ENCODE peak calls at places on chromosomes 16 and 17, in six cellular contexts. One of them, this sample, is unnamed.

GRCh38 chr16:29826342-29826695 is 6.1 kb downstream of the MVP start:
- DNase-seq in stomach: no peak
- DNase-seq in MM.1S: no peak
- DNase-seq in heart left ventricle: no peak
- DNase-seq in epithelial cell of esophagus: no peak
- DNase-seq in endodermal cell: no peak
- DNase-seq in this sample: no peak

GRCh38 chr17:74923538-74924249 is 379 bp upstream of the OTOP2 start:
- DNase-seq in stomach: peak
- DNase-seq in MM.1S: peak
- DNase-seq in heart left ventricle: peak
- DNase-seq in epithelial cell of esophagus: peak
- DNase-seq in endodermal cell: peak
- DNase-seq in this sample: no peak

GRCh38 chr17:81967244-81967532 is 6.2 kb upstream of the NOTUM start:
- DNase-seq in stomach: no peak
- DNase-seq in MM.1S: no peak
- DNase-seq in heart left ventricle: no peak
- DNase-seq in epithelial cell of esophagus: no peak
- DNase-seq in endodermal cell: peak
- DNase-seq in this sample: no peak

GRCh38 chr16:11292076-11292748 is 11.1 kb upstream of the PRM1 start:
- DNase-seq in stomach: no peak
- DNase-seq in MM.1S: no peak
- DNase-seq in heart left ventricle: no peak
- DNase-seq in epithelial cell of esophagus: no peak
- DNase-seq in endodermal cell: no peak
- DNase-seq in this sample: no peak

GRCh38 chr16:86219655-86220445 is 290.5 kb upstream of the FOXF1 start:
- DNase-seq in stomach: peak
- DNase-seq in MM.1S: no peak
- DNase-seq in heart left ventricle: no peak
- DNase-seq in epithelial cell of esophagus: no peak
- DNase-seq in endodermal cell: no peak
- DNase-seq in this sample: peak

GRCh38 chr17:3557768-3558583 is at the start of gene TRPV3:
- DNase-seq in stomach: peak
- DNase-seq in MM.1S: peak
- DNase-seq in heart left ventricle: no peak
- DNase-seq in epithelial cell of esophagus: peak
- DNase-seq in endodermal cell: peak
- DNase-seq in this sample: no peak

GRCh38 chr17:73827627-73828241 is 183.5 kb upstream of the SDK2 start:
- DNase-seq in stomach: no peak
- DNase-seq in MM.1S: no peak
- DNase-seq in heart left ventricle: no peak
- DNase-seq in epithelial cell of esophagus: peak
- DNase-seq in endodermal cell: peak
- DNase-seq in this sample: no peak

GRCh38 chr16:82694239-82694874 is 67.6 kb downstream of the CDH13 start:
- DNase-seq in stomach: no peak
- DNase-seq in MM.1S: no peak
- DNase-seq in heart left ventricle: no peak
- DNase-seq in epithelial cell of esophagus: peak
- DNase-seq in endodermal cell: no peak
- DNase-seq in this sample: peak

GRCh38 chr17:46982577-46982976 is 3.5 kb upstream of the RPRML start:
- DNase-seq in stomach: no peak
- DNase-seq in MM.1S: no peak
- DNase-seq in heart left ventricle: no peak
- DNase-seq in epithelial cell of esophagus: no peak
- DNase-seq in endodermal cell: no peak
- DNase-seq in this sample: no peak

GRCh38 chr16:74760007-74760767 is 14.4 kb downstream of the FA2H start:
- DNase-seq in stomach: no peak
- DNase-seq in MM.1S: no peak
- DNase-seq in heart left ventricle: no peak
- DNase-seq in epithelial cell of esophagus: peak
- DNase-seq in endodermal cell: no peak
- DNase-seq in this sample: no peak

DNA sequence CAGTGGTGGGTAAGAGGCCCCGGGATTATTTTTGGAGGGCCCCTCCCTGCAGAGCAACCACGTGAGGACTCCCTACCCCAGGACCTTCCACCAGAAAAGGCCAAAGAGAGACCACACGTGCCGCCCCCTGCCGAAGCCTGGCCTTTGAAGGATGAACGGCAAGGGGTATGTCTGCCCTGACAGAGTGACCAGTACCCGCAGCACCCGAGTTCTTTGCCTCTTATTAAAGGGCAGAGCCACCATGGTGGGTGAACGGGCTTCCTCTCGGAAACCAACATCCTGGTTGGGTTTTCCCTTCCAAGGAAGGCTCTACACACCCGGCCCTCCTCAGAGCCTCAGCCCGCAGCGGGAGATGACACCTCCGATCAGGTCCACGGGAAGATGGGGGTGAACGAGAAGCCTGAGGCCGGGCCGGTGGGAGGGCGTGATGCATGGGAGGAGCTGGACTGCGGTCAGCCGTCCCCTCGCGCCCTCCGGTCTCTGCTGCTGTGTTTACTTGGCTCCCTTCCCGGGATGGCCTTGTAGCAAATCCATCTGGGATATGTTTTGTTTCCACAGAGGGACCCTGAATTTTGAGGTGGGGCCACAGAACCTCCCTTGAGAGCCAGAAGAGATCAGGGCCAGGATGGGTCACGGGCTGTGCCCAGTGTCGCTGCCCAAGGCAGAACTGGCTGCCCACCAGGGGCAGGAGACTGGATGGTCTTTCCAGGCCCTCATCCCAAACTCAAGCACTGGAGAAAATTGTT is 49.1 kb downstream of the TBC1D16 start:
- DNase-seq in stomach: no peak
- DNase-seq in MM.1S: no peak
- DNase-seq in heart left ventricle: peak
- DNase-seq in epithelial cell of esophagus: no peak
- DNase-seq in endodermal cell: peak
- DNase-seq in this sample: no peak
- H3K4me3 ChIP-seq in stomach: no peak
- H3K4me3 ChIP-seq in MM.1S: no peak
- H3K4me3 ChIP-seq in heart left ventricle: no peak
- H3K4me3 ChIP-seq in epithelial cell of esophagus: no peak
- H3K4me3 ChIP-seq in endodermal cell: no peak
- H3K4me3 ChIP-seq in this sample: no peak

GRCh38 chr17:40343126-40344119 is 21.1 kb downstream of the GJD3 start:
- DNase-seq in stomach: no peak
- DNase-seq in MM.1S: no peak
- DNase-seq in heart left ventricle: no peak
- DNase-seq in epithelial cell of esophagus: no peak
- DNase-seq in endodermal cell: peak
- DNase-seq in this sample: no peak

GRCh38 chr17:40346061-40346767 is 18.3 kb downstream of the GJD3 start:
- DNase-seq in stomach: no peak
- DNase-seq in MM.1S: no peak
- DNase-seq in heart left ventricle: no peak
- DNase-seq in epithelial cell of esophagus: no peak
- DNase-seq in endodermal cell: peak
- DNase-seq in this sample: no peak

GRCh38 chr17:40342575-40343058 is 21.9 kb downstream of the GJD3 start:
- DNase-seq in stomach: no peak
- DNase-seq in MM.1S: no peak
- DNase-seq in heart left ventricle: no peak
- DNase-seq in epithelial cell of esophagus: no peak
- DNase-seq in endodermal cell: peak
- DNase-seq in this sample: no peak

GRCh38 chr17:40345161-40346034 is 19.1 kb downstream of the GJD3 start:
- DNase-seq in stomach: peak
- DNase-seq in MM.1S: no peak
- DNase-seq in heart left ventricle: peak
- DNase-seq in epithelial cell of esophagus: peak
- DNase-seq in endodermal cell: peak
- DNase-seq in this sample: no peak

DNA sequence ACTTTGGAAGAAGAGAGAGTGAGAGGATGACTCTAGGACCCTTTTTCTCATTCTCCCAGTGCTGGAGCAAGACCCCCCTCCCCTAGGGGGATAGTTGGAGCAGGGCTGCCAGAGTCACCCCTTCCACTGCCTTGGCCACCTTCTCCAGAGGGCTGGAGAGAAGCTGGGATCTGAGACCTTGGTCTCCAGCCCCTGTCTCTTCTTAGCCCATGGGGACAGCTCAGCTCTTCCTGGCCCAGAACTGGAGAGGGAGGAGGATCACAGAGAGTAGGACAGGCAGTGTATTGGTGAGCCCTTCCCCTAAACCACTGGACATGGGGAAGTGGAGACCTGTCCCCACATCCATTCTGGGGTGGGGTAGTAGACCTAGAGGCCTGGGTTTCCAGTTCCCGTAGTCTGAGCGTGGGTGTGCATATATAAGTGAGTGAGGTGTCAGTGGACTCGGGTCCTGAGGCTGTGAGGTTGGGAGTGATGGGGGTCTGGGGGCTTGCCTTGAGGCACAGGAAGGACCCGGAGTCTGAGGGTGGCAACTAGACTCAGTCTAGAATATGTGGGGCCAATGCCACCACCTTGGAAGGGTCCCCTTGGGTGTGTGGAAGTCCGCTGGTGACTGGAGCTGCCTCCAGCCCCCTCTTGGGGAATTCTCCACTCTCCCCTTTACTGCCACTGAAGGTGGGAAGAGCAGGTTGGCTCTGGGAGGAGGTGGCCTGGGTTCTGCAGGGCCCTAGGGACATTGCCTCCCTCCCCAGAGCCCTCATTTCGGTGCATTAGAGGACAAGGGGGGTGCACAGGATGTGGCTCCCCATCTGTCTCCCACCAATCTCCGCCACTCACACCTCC is 20.0 kb downstream of the GJD3 start:
- DNase-seq in stomach: no peak
- DNase-seq in MM.1S: no peak
- DNase-seq in heart left ventricle: no peak
- DNase-seq in epithelial cell of esophagus: no peak
- DNase-seq in endodermal cell: peak
- DNase-seq in this sample: no peak
- H3K4me3 ChIP-seq in stomach: peak
- H3K4me3 ChIP-seq in MM.1S: no peak
- H3K4me3 ChIP-seq in heart left ventricle: peak
- H3K4me3 ChIP-seq in epithelial cell of esophagus: peak
- H3K4me3 ChIP-seq in endodermal cell: peak
- H3K4me3 ChIP-seq in this sample: peak

GRCh38 chr17:28968269-28968913 is 17.1 kb upstream of the PHF12 start:
- DNase-seq in stomach: no peak
- DNase-seq in MM.1S: no peak
- DNase-seq in heart left ventricle: peak
- DNase-seq in epithelial cell of esophagus: no peak
- DNase-seq in endodermal cell: peak
- DNase-seq in this sample: no peak

GRCh38 chr17:28967240-28968135 is 16.2 kb upstream of the PHF12 start:
- DNase-seq in stomach: no peak
- DNase-seq in MM.1S: no peak
- DNase-seq in heart left ventricle: peak
- DNase-seq in epithelial cell of esophagus: no peak
- DNase-seq in endodermal cell: peak
- DNase-seq in this sample: no peak

GRCh38 chr17:28970879-28971278 is 19.6 kb upstream of the PHF12 start:
- DNase-seq in stomach: no peak
- DNase-seq in MM.1S: no peak
- DNase-seq in heart left ventricle: no peak
- DNase-seq in epithelial cell of esophagus: no peak
- DNase-seq in endodermal cell: no peak
- DNase-seq in this sample: no peak

GRCh38 chr17:28969706-28970393 is 18.5 kb upstream of the PHF12 start:
- DNase-seq in stomach: no peak
- DNase-seq in MM.1S: no peak
- DNase-seq in heart left ventricle: peak
- DNase-seq in epithelial cell of esophagus: no peak
- DNase-seq in endodermal cell: no peak
- DNase-seq in this sample: no peak

GRCh38 chr17:28968914-28969295 is 17.6 kb upstream of the PHF12 start:
- DNase-seq in stomach: no peak
- DNase-seq in MM.1S: peak
- DNase-seq in heart left ventricle: no peak
- DNase-seq in epithelial cell of esophagus: no peak
- DNase-seq in endodermal cell: no peak
- DNase-seq in this sample: no peak
- H3K4me3 ChIP-seq in stomach: no peak
- H3K4me3 ChIP-seq in MM.1S: no peak
- H3K4me3 ChIP-seq in heart left ventricle: no peak
- H3K4me3 ChIP-seq in epithelial cell of esophagus: no peak
- H3K4me3 ChIP-seq in endodermal cell: no peak
- H3K4me3 ChIP-seq in this sample: no peak

DNA sequence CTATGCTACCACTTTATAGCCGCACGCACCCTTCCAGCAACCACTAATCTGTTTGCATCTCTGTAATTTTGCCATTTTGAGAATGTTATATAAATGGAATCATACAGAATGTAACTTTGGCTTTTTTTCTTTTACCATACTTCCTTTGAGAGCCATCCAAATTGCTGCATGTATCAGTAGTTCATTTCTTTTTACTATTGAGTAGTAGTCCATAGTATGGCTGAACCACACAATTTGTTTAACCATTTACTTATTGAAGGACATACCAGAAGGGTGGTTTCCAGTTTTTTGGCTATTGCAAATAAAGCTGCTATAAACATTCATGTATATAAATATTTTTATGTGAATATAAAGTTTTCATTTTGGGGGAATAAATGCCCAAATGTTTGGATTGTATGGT is 8.8 kb downstream of the TENT4B start:
- DNase-seq in stomach: no peak
- DNase-seq in MM.1S: no peak
- DNase-seq in heart left ventricle: no peak
- DNase-seq in epithelial cell of esophagus: no peak
- DNase-seq in endodermal cell: no peak
- DNase-seq in this sample: no peak
- H3K4me3 ChIP-seq in stomach: no peak
- H3K4me3 ChIP-seq in MM.1S: no peak
- H3K4me3 ChIP-seq in heart left ventricle: no peak
- H3K4me3 ChIP-seq in epithelial cell of esophagus: no peak
- H3K4me3 ChIP-seq in endodermal cell: no peak
- H3K4me3 ChIP-seq in this sample: no peak

GRCh38 chr16:68233085-68233834 is 2.7 kb downstream of the ESRP2 start:
- DNase-seq in stomach: no peak
- DNase-seq in MM.1S: no peak
- DNase-seq in heart left ventricle: no peak
- DNase-seq in epithelial cell of esophagus: no peak
- DNase-seq in endodermal cell: no peak
- DNase-seq in this sample: no peak
- H3K4me3 ChIP-seq in stomach: peak
- H3K4me3 ChIP-seq in MM.1S: no peak
- H3K4me3 ChIP-seq in heart left ventricle: no peak
- H3K4me3 ChIP-seq in epithelial cell of esophagus: peak
- H3K4me3 ChIP-seq in endodermal cell: peak
- H3K4me3 ChIP-seq in this sample: no peak

DNA sequence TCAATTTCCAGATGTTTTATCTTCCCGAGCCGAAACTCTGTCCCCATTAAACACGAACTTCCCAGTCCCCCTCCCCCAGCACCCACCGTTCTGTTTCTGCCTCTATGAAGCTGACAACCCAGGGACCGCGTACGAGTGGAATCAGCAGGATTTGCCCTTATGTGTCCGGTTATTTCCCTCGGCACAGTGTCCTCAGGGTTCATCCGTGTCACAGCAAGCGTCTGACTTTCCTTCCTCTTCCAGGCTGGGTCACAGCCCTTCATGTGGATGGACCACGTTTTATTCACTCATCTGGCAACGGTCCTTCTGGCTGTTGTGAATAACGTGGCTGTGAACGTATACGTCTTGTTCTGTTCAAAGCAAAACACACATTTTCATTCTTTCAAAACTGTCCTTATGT is 31.3 kb downstream of the METRNL start:
- DNase-seq in stomach: no peak
- DNase-seq in MM.1S: no peak
- DNase-seq in heart left ventricle: no peak
- DNase-seq in epithelial cell of esophagus: no peak
- DNase-seq in endodermal cell: no peak
- DNase-seq in this sample: no peak
- H3K4me3 ChIP-seq in stomach: no peak
- H3K4me3 ChIP-seq in MM.1S: no peak
- H3K4me3 ChIP-seq in heart left ventricle: peak
- H3K4me3 ChIP-seq in epithelial cell of esophagus: no peak
- H3K4me3 ChIP-seq in endodermal cell: no peak
- H3K4me3 ChIP-seq in this sample: no peak

This sample was measured in skeletal muscle cell.